ENCODE peak calls at places on chromosomes 3 and 15, in five cellular contexts. One of them, this sample, is unnamed.

GRCh38 chr15:64284037-64284436 is 71.9 kb downstream of the CSNK1G1 start:
- DNase-seq in keratinocyte: no peak
- DNase-seq in OCI-M1: peak; percentile 88
- DNase-seq in AG04449: peak; percentile 7
- DNase-seq in hypothalamus: no peak
- DNase-seq in this sample: peak; percentile 55

GRCh38 chr3:187888658-187889057 is 143.4 kb upstream of the BCL6 start:
- DNase-seq in hypothalamus: no peak
- DNase-seq in keratinocyte: no peak
- DNase-seq in OCI-M1: no peak
- DNase-seq in AG04449: no peak
- DNase-seq in this sample: no peak

GRCh38 chr3:21506061-21506460 is 244.9 kb downstream of the ZNF385D start:
- DNase-seq in keratinocyte: no peak
- DNase-seq in hypothalamus: no peak
- DNase-seq in OCI-M1: peak; percentile 47
- DNase-seq in AG04449: no peak
- DNase-seq in this sample: no peak

GRCh38 chr3:50430950-50431435 is 71.7 kb upstream of the TMEM115 start:
- DNase-seq in hypothalamus: no peak
- DNase-seq in AG04449: no peak
- DNase-seq in OCI-M1: no peak
- DNase-seq in keratinocyte: no peak
- DNase-seq in this sample: no peak

GRCh38 chr3:45711936-45712335 is 22.7 kb downstream of the SACM1L start:
- DNase-seq in AG04449: no peak
- DNase-seq in OCI-M1: no peak
- DNase-seq in hypothalamus: no peak
- DNase-seq in keratinocyte: no peak
- DNase-seq in this sample: peak; percentile 26

GRCh38 chr15:77904436-77904821 is 173.1 kb downstream of the TBC1D2B start:
- DNase-seq in OCI-M1: no peak
- DNase-seq in keratinocyte: no peak
- DNase-seq in AG04449: no peak
- DNase-seq in hypothalamus: no peak
- DNase-seq in this sample: no peak

GRCh38 chr15:90143176-90143655 is 40.9 kb upstream of the IDH2 start:
- DNase-seq in OCI-M1: peak; percentile 98
- DNase-seq in keratinocyte: no peak
- DNase-seq in AG04449: no peak
- DNase-seq in hypothalamus: no peak
- DNase-seq in this sample: peak; percentile 76

GRCh38 chr3:126156468-126156867 is 23.9 kb downstream of the ALDH1L1 start:
- DNase-seq in hypothalamus: no peak
- DNase-seq in keratinocyte: no peak
- DNase-seq in OCI-M1: no peak
- DNase-seq in AG04449: no peak
- DNase-seq in this sample: no peak

GRCh38 chr3:127538569-127538968 is 52.0 kb downstream of the TPRA1 start:
- DNase-seq in hypothalamus: no peak
- DNase-seq in keratinocyte: no peak
- DNase-seq in AG04449: no peak
- DNase-seq in OCI-M1: no peak
- DNase-seq in this sample: no peak

GRCh38 chr3:13135811-13136321 is 62.6 kb upstream of the IQSEC1 start:
- DNase-seq in keratinocyte: no peak
- DNase-seq in hypothalamus: no peak
- DNase-seq in OCI-M1: no peak
- DNase-seq in AG04449: no peak
- DNase-seq in this sample: no peak

GRCh38 chr3:10213156-10213792 is 35.0 kb upstream of the TATDN2 start:
- DNase-seq in OCI-M1: peak; percentile 15
- DNase-seq in hypothalamus: no peak
- DNase-seq in AG04449: no peak
- DNase-seq in keratinocyte: no peak
- DNase-seq in this sample: peak; percentile 65

GRCh38 chr3:123143669-123144411 is 57.9 kb upstream of the SEC22A start:
- DNase-seq in AG04449: no peak
- DNase-seq in keratinocyte: no peak
- DNase-seq in hypothalamus: no peak
- DNase-seq in OCI-M1: no peak
- DNase-seq in this sample: no peak

GRCh38 chr3:31170932-31171670 is 276.6 kb upstream of the GADL1 start:
- DNase-seq in AG04449: peak; percentile 99
- DNase-seq in keratinocyte: no peak
- DNase-seq in OCI-M1: no peak
- DNase-seq in hypothalamus: no peak
- DNase-seq in this sample: peak; percentile 86

GRCh38 chr3:27679691-27680090 is 42.4 kb downstream of the EOMES start:
- DNase-seq in hypothalamus: no peak
- DNase-seq in OCI-M1: no peak
- DNase-seq in AG04449: no peak
- DNase-seq in keratinocyte: no peak
- DNase-seq in this sample: no peak

GRCh38 chr3:11238880-11239279 is 33.3 kb upstream of the ATG7 start:
- DNase-seq in OCI-M1: peak; percentile 30
- DNase-seq in keratinocyte: peak; percentile 73
- DNase-seq in AG04449: peak; percentile 69
- DNase-seq in hypothalamus: no peak
- DNase-seq in this sample: peak; percentile 87

GRCh38 chr3:9211155-9211950 is 38.1 kb downstream of the SRGAP3 start:
- DNase-seq in keratinocyte: no peak
- DNase-seq in OCI-M1: no peak
- DNase-seq in AG04449: no peak
- DNase-seq in hypothalamus: no peak
- DNase-seq in this sample: peak; percentile 21

GRCh38 chr15:98674336-98674735 is 26.0 kb downstream of the IGF1R start:
- DNase-seq in hypothalamus: no peak
- DNase-seq in OCI-M1: peak; percentile 39
- DNase-seq in keratinocyte: no peak
- DNase-seq in AG04449: no peak
- DNase-seq in this sample: no peak